ENCODE peak calls at places on chromosomes 4 and X, in six cellular contexts. K, Y, C, J, I and F are unnamed samples.

GRCh38 chrX:53287493-53288138 is 6.2 kb upstream of the IQSEC2 start:
- DNase-seq in C (peak), I (peak), K (no peak), J (no peak), Y (no peak), F (peak)

GRCh38 chr4:2416564-2417195 is 1.8 kb downstream of the ZFYVE28 start:
- DNase-seq in I (no peak), C (peak), J (peak), Y (peak), K (no peak), F (no peak)

GRCh38 chrX:104112326-104112951 is at the start of gene ZCCHC18:
- DNase-seq in J (peak), I (no peak), Y (peak), K (peak), C (peak), F (no peak)

GRCh38 chr4:139024686-139025085 is 9.1 kb downstream of the NOCT start:
- DNase-seq in C (no peak), K (no peak), Y (no peak), J (no peak), I (no peak), F (no peak)

GRCh38 chr4:123621072-123621705 is 224.6 kb downstream of the SPRY1 start:
- DNase-seq in K (no peak), J (no peak), I (no peak), C (no peak), Y (no peak), F (no peak)

GRCh38 chr4:84529169-84529751 is 30.2 kb upstream of the NKX6-1 start:
- DNase-seq in J (no peak), I (no peak), K (peak), Y (peak), C (peak), F (no peak)

GRCh38 chr4:912548-913279 is 19.4 kb downstream of the GAK start:
- DNase-seq in C (no peak), K (no peak), J (no peak), I (no peak), Y (no peak), F (no peak)

GRCh38 chr4:164606478-164606877 is 147.5 kb upstream of the SMIM31 start:
- DNase-seq in C (no peak), K (no peak), I (no peak), J (no peak), Y (no peak), F (no peak)

GRCh38 chr4:72969957-72970356 is 99.6 kb downstream of the COX18 start:
- DNase-seq in C (no peak), I (no peak), K (no peak), J (no peak), Y (no peak), F (no peak)

GRCh38 chr4:20487852-20488251 is 212.4 kb upstream of the PACRGL start:
- DNase-seq in I (no peak), J (no peak), K (no peak), C (no peak), Y (no peak), F (no peak)

GRCh38 chrX:15073313-15073712 is 196.6 kb downstream of the ASB9 start:
- DNase-seq in J (no peak), K (no peak), C (no peak), I (no peak), Y (no peak), F (no peak)

GRCh38 chr4:152244659-152245058 is 291.2 kb downstream of the FBXW7 start:
- DNase-seq in C (no peak), I (no peak), J (no peak), Y (no peak), K (no peak), F (no peak)

GRCh38 chr4:96913437-96914075 is 1073.7 kb downstream of the PDHA2 start:
- DNase-seq in C (peak), I (no peak), Y (no peak), K (no peak), J (no peak), F (no peak)

GRCh38 chr4:113433116-113433515 is 328.4 kb downstream of the CAMK2D start:
- DNase-seq in C (no peak), I (no peak), J (no peak), Y (no peak), K (no peak), F (no peak)

GRCh38 chr4:122000849-122001248 is 49.0 kb upstream of the TRPC3 start:
- DNase-seq in Y (no peak), K (no peak), I (no peak), J (no peak), C (no peak), F (no peak)

GRCh38 chrX:154603438-154604430 is 15.3 kb downstream of the CTAG1B start:
- DNase-seq in Y (no peak), C (no peak), K (no peak), I (no peak), J (no peak), F (no peak)

GRCh38 chrX:6981718-6982406 is 165.7 kb upstream of the STS start:
- DNase-seq in J (no peak), C (no peak), K (no peak), I (no peak), Y (no peak), F (no peak)

GRCh38 chrX:17738002-17738713 is 865 bp downstream of the SCML1 start:
- DNase-seq in C (peak), I (no peak), J (peak), K (peak), Y (no peak), F (no peak)

GRCh38 chr4:110005461-110006056 is 92.9 kb downstream of the EGF start:
- DNase-seq in J (no peak), C (peak), K (peak), I (peak), Y (peak), F (peak)

GRCh38 chr4:94782707-94783106 is 25.0 kb downstream of the BMPR1B start:
- DNase-seq in Y (no peak), I (no peak), J (no peak), K (no peak), C (no peak), F (no peak)

GRCh38 chrX:103170216-103170615 is 44.7 kb upstream of the BEX4 start:
- DNase-seq in I (no peak), Y (no peak), K (no peak), C (no peak), J (no peak), F (no peak)

GRCh38 chrX:10230222-10230621 is 73.4 kb downstream of the CLCN4 start:
- DNase-seq in J (no peak), Y (no peak), C (no peak), I (no peak), K (no peak), F (no peak)

GRCh38 chr4:2259541-2260267 is 2.2 kb downstream of the MXD4 start:
- DNase-seq in I (no peak), K (no peak), Y (no peak), C (no peak), J (no peak), F (no peak)

GRCh38 chr4:128528793-128529553 is 241.4 kb upstream of the PGRMC2 start:
- DNase-seq in K (peak), J (no peak), C (no peak), I (no peak), Y (no peak), F (no peak)

GRCh38 chrX:138723301-138723700 is 11.8 kb upstream of the FGF13 start:
- DNase-seq in K (no peak), Y (no peak), C (no peak), J (no peak), I (no peak), F (no peak)

GRCh38 chrX:46180258-46180687 is 364.9 kb downstream of the ZNF674 start:
- DNase-seq in J (no peak), K (peak), C (no peak), Y (peak), I (peak), F (peak)

GRCh38 chr4:87117051-87117729 is 103.2 kb downstream of the KLHL8 start:
- DNase-seq in K (peak), Y (no peak), I (no peak), J (no peak), C (no peak), F (no peak)

GRCh38 chr4:55397024-55397520 is 1.3 kb downstream of the TMEM165 start:
- DNase-seq in C (peak), Y (peak), K (no peak), I (no peak), J (no peak), F (peak)

GRCh38 chr4:53541577-53542206 is 49.6 kb downstream of the LNX1 start:
- DNase-seq in Y (no peak), K (no peak), I (no peak), J (no peak), C (peak), F (no peak)

GRCh38 chr4:78213218-78213617 is 156.1 kb downstream of the FRAS1 start:
- DNase-seq in K (no peak), J (no peak), Y (no peak), C (no peak), I (no peak), F (no peak)

GRCh38 chr4:122548452-122548851 is 72.4 kb downstream of the IL21 start:
- DNase-seq in Y (peak), J (no peak), C (no peak), I (no peak), K (no peak), F (no peak)

GRCh38 chr4:2340272-2341061 is 78.0 kb downstream of the ZFYVE28 start:
- DNase-seq in K (no peak), Y (no peak), I (no peak), C (no peak), J (no peak), F (no peak)

GRCh38 chrX:86237482-86237881 is 89.2 kb downstream of the DACH2 start:
- DNase-seq in K (no peak), Y (no peak), C (no peak), J (no peak), I (no peak), F (no peak)

DNA sequence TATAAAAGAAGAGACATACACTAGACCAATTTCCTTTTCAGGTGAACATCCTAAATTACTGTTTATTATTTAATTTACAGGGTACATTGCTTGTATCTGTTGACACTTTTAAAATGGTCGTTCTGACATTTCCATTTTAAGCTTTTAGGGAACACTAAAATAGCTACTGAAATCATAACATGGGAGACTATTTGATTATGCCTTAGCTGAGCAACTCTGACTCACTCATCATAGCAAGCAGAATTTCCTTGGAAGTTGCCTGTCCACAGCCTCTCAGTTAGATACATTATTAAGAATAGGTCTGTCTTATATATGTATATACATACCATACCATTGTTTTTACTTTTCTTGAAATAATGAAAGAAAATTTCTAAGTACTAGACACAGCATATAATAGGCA is 22.0 kb downstream of the GUCY1B1 start:
- DNase-seq in Y (no peak), J (no peak), C (no peak), K (no peak), I (no peak), F (no peak)
- TF ChIP-seq CTCF in Y (no peak), J (no peak), C (no peak), K (no peak), I (no peak), F (no peak)

GRCh38 chr4:144204431-144204830 is 63.9 kb upstream of the GYPA start:
- DNase-seq in I (no peak), K (no peak), C (no peak), Y (no peak), J (no peak), F (no peak)
- TF ChIP-seq POLR2AphosphoS5 in I (no peak), K (no peak), C (no peak), Y (no peak), J (no peak), F (no peak)

GRCh38 chr4:38562751-38563198 is 101.2 kb upstream of the KLF3 start:
- DNase-seq in C (peak), K (peak), I (no peak), Y (no peak), J (no peak), F (peak)

GRCh38 chr4:38567448-38567847 is 96.6 kb upstream of the KLF3 start:
- DNase-seq in J (no peak), I (no peak), Y (no peak), K (no peak), C (no peak), F (no peak)

GRCh38 chr4:38563703-38564490 is 100.1 kb upstream of the KLF3 start:
- DNase-seq in C (no peak), Y (no peak), I (no peak), J (no peak), K (no peak), F (no peak)

GRCh38 chr4:38566811-38567398 is 97.1 kb upstream of the KLF3 start:
- DNase-seq in J (no peak), I (no peak), C (no peak), Y (no peak), K (no peak), F (no peak)

GRCh38 chr4:38565271-38566199 is 98.5 kb upstream of the KLF3 start:
- DNase-seq in J (no peak), I (no peak), C (no peak), Y (peak), K (no peak), F (no peak)
- TF ChIP-seq GABPA in J (no peak), I (no peak), C (no peak), Y (no peak), K (no peak), F (no peak)

DNA sequence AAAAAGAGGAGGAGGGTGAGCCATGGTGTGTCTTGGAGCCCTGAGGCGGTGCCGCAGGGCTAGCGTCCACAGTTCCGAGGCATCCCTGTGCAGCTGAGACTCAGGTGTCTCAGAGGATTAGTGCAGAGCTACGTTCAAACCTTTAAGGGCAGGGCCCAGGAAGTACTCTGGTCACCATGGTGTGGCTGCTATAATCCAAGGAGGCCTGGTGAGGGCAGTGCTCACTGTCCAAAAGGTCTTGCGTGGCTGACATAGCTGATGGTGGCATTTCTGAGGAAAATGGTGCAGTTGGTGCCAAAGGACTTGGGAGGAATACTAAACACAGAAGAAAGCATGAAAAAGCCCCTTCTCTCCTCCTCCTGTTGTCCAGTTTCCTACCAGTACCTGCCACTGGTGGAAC is 146.9 kb downstream of the DCHS2 start:
- DNase-seq in C (no peak), J (no peak), I (no peak), K (peak), Y (peak), F (no peak)
- TF ChIP-seq CTCF in C (peak), J (peak), I (peak), K (peak), Y (peak), F (no peak)

DNA sequence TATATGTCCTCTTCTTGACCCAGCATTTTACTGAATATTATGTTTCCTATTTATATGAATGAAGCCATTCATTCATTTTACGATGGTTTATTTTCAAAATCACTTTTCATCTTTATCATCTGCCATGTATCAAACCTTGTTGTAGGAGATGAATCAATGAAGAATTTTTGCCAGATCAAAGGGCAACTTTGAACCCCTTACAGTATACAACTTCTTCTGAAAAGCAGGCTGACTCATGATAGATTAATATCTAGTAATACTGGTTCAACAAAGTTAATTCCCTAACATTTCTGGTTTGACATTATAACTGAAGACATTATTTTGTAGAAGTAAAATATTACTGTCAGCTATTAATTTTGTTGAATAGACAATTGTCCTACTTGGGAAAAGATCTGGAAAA is 226.0 kb downstream of the RPA4 start:
- DNase-seq in Y (no peak), C (no peak), K (no peak), I (no peak), J (no peak), F (no peak)
- TF ChIP-seq POLR2AphosphoS5 in Y (no peak), C (no peak), K (no peak), I (no peak), J (no peak), F (no peak)